ENCODE peak calls at places on chromosome 3, in ten cellular contexts. C, E, T, R, U, F, G, I, Z and A are unnamed samples.

GRCh38 chr3:178748874-178749273 is 212.6 kb downstream of the KCNMB2 start:
- DNase-seq in C (no peak), E (no peak), T (no peak), R (no peak), U (no peak), F (no peak), G (no peak), I (no peak), Z (no peak), A (no peak)

GRCh38 chr3:79651536-79652065 is 116.2 kb downstream of the ROBO1 start:
- DNase-seq in C (no peak), E (no peak), T (no peak), R (no peak), U (no peak), F (no peak), G (no peak), I (no peak), Z (no peak), A (no peak)

GRCh38 chr3:130582457-130583155 is 65.6 kb downstream of the COL6A6 start:
- DNase-seq in C (no peak), E (no peak), T (no peak), R (no peak), U (no peak), F (no peak), G (no peak), I (no peak), Z (no peak), A (no peak)

GRCh38 chr3:23840521-23840920 is 34.8 kb downstream of the UBE2E1 start:
- DNase-seq in C (no peak), E (no peak), T (no peak), R (no peak), U (no peak), F (no peak), G (no peak), I (no peak), Z (no peak), A (no peak)

GRCh38 chr3:97612632-97613031 is 151.9 kb upstream of the ARL6 start:
- DNase-seq in C (no peak), E (no peak), T (no peak), R (no peak), U (no peak), F (no peak), G (no peak), I (no peak), Z (no peak), A (no peak)

GRCh38 chr3:190566043-190566933 is 52.4 kb downstream of the IL1RAP start:
- DNase-seq in C (no peak), E (no peak), T (peak; percentile 94), R (no peak), U (peak; percentile 56), F (peak; percentile 100), G (peak; percentile 57), I (peak; percentile 39), Z (peak; percentile 99), A (peak; percentile 65)

GRCh38 chr3:46862689-46863020 is 589 bp downstream of the MYL3 start:
- DNase-seq in C (no peak), E (no peak), T (no peak), R (peak; percentile 35), U (no peak), F (no peak), G (no peak), I (no peak), Z (no peak), A (no peak)

GRCh38 chr3:31917303-31917903 is 63.7 kb downstream of the OSBPL10 start:
- DNase-seq in C (no peak), E (no peak), T (no peak), R (no peak), U (no peak), F (peak; percentile 12), G (no peak), I (no peak), Z (no peak), A (no peak)

GRCh38 chr3:58132850-58133249 is 77.9 kb downstream of the DNASE1L3 start:
- DNase-seq in C (no peak), E (no peak), T (no peak), R (no peak), U (no peak), F (no peak), G (no peak), I (no peak), Z (no peak), A (no peak)

GRCh38 chr3:171653701-171654100 is 156.6 kb downstream of the PLD1 start:
- DNase-seq in C (no peak), E (no peak), T (no peak), R (no peak), U (no peak), F (no peak), G (no peak), I (no peak), Z (no peak), A (no peak)

GRCh38 chr3:179416681-179417080 is 34.6 kb downstream of the GNB4 start:
- DNase-seq in C (no peak), E (no peak), T (no peak), R (no peak), U (no peak), F (peak; percentile 9), G (no peak), I (no peak), Z (no peak), A (no peak)

GRCh38 chr3:187520027-187520945 is 149.9 kb downstream of the SST start:
- DNase-seq in C (no peak), E (no peak), T (no peak), R (no peak), U (no peak), F (peak; percentile 65), G (peak; percentile 33), I (no peak), Z (no peak), A (no peak)

GRCh38 chr3:109874900-109875735 is 537.8 kb upstream of the DPPA4 start:
- DNase-seq in C (no peak), E (no peak), T (no peak), R (no peak), U (no peak), F (no peak), G (no peak), I (no peak), Z (no peak), A (no peak)